ENCODE peak calls at places on chromosomes 16 and 17, in nine cellular contexts. C, B, L, I, J, E, U, H and S are unnamed samples.

GRCh38 chr17:56912105-56912999 is 1.5 kb downstream of the TRIM25 start:
- DNase-seq in I (no peak), C (no peak), H (no peak), J (no peak), B (no peak), E (peak), U (no peak), L (no peak), S (no peak)

GRCh38 chr17:76546556-76547182 is 6.8 kb downstream of the PRCD start:
- DNase-seq in I (peak), B (no peak), U (no peak), H (no peak), C (no peak), J (no peak), E (peak), L (no peak), S (no peak)

GRCh38 chr16:67186550-67186950 is 2.8 kb upstream of the MATCAP1 start:
- DNase-seq in C (no peak), J (no peak), E (no peak), I (peak), B (no peak), H (no peak), U (no peak), L (no peak), S (no peak)

GRCh38 chr17:35433075-35433894 is 985 bp upstream of the SLFN12 start:
- DNase-seq in J (no peak), B (peak), C (no peak), U (no peak), I (peak), H (peak), L (peak), E (peak), S (peak)

GRCh38 chr16:19844945-19845641 is 39.6 kb downstream of the GPRC5B start:
- DNase-seq in C (peak), L (no peak), E (no peak), B (no peak), U (no peak), H (no peak), J (peak), I (peak), S (peak)

GRCh38 chr17:59365383-59365981 is 34.0 kb downstream of the YPEL2 start:
- DNase-seq in C (no peak), H (no peak), I (no peak), B (no peak), L (no peak), U (no peak), E (no peak), J (peak), S (no peak)

GRCh38 chr17:81434079-81434478 is 38.8 kb downstream of the BAHCC1 start:
- DNase-seq in U (no peak), B (no peak), H (no peak), I (peak), C (no peak), J (no peak), L (no peak), E (no peak), S (no peak)

GRCh38 chr17:72865954-72866353 is 226.5 kb downstream of the SLC39A11 start:
- DNase-seq in B (no peak), C (no peak), U (no peak), H (no peak), I (no peak), L (no peak), E (no peak), J (no peak), S (no peak)

GRCh38 chr16:89737341-89738071 is 16.2 kb downstream of the ZNF276 start:
- DNase-seq in J (no peak), I (no peak), B (peak), H (no peak), E (peak), L (no peak), C (no peak), U (no peak), S (no peak)

GRCh38 chr17:4585203-4585939 is 1.0 kb downstream of the SMTNL2 start:
- DNase-seq in B (no peak), C (no peak), H (no peak), J (no peak), U (no peak), I (no peak), L (no peak), E (no peak), S (no peak)

GRCh38 chr16:3292604-3293003 is 9.3 kb downstream of the ZNF263 start:
- DNase-seq in B (no peak), L (no peak), U (no peak), J (no peak), I (no peak), H (no peak), E (no peak), C (no peak), S (no peak)